ENCODE peak calls at places on chromosome 16, in ten cellular contexts. Q, O, I, Y, A, E, U, D, B and X are unnamed samples.

GRCh38 chr16:25413962-25414361 is 156.3 kb upstream of the ZKSCAN2 start:
- DNase-seq in U (no peak), E (no peak), O (no peak), Q (no peak), B (peak), A (no peak), I (no peak), D (no peak), Y (peak), X (no peak)

GRCh38 chr16:68367891-68368601 is 57.2 kb downstream of the PRMT7 start:
- DNase-seq in A (no peak), B (no peak), E (no peak), I (no peak), Y (no peak), U (no peak), D (no peak), O (no peak), Q (no peak), X (no peak)

GRCh38 chr16:17377360-17378324 is 93.1 kb downstream of the XYLT1 start:
- DNase-seq in I (no peak), B (peak), O (no peak), E (no peak), U (peak), Y (peak), Q (no peak), D (no peak), A (no peak), X (no peak)

GRCh38 chr16:65083181-65083845 is 38.5 kb downstream of the CDH11 start:
- DNase-seq in U (no peak), D (no peak), O (no peak), A (no peak), B (peak), Q (no peak), Y (peak), E (no peak), I (no peak), X (no peak)

GRCh38 chr16:20801278-20801677 is 5.0 kb downstream of the ERI2 start:
- DNase-seq in D (no peak), I (no peak), E (no peak), U (no peak), B (no peak), Q (no peak), O (no peak), A (no peak), Y (no peak), X (no peak)

GRCh38 chr16:27853101-27853500 is 210.4 kb downstream of the GSG1L start:
- DNase-seq in U (no peak), B (no peak), O (no peak), I (no peak), Y (no peak), A (no peak), Q (no peak), E (no peak), D (no peak), X (no peak)

GRCh38 chr16:71895679-71896385 is 501 bp downstream of the IST1 start:
- DNase-seq in Q (no peak), I (peak), Y (peak), E (no peak), O (no peak), U (peak), D (peak), B (peak), A (no peak), X (no peak)

GRCh38 chr16:25210758-25211157 is 6.0 kb upstream of the AQP8 start:
- DNase-seq in A (no peak), O (no peak), E (no peak), Y (no peak), D (no peak), U (peak), I (no peak), B (peak), Q (no peak), X (peak)

GRCh38 chr16:65961491-65962143 is 404.9 kb upstream of the CDH5 start:
- DNase-seq in D (no peak), A (no peak), Q (no peak), U (no peak), O (no peak), Y (peak), E (no peak), I (no peak), B (no peak), X (no peak)

GRCh38 chr16:72609933-72610332 is 438.0 kb upstream of the PMFBP1 start:
- DNase-seq in A (no peak), I (no peak), D (no peak), U (peak), Q (no peak), O (no peak), Y (no peak), E (no peak), B (no peak), X (no peak)

GRCh38 chr16:12504312-12504711 is 299.4 kb downstream of the CPPED1 start:
- DNase-seq in E (no peak), D (no peak), U (no peak), O (no peak), B (no peak), I (no peak), Y (no peak), Q (no peak), A (no peak), X (no peak)

GRCh38 chr16:49528564-49529150 is 155.1 kb downstream of the C16orf78 start:
- DNase-seq in Y (no peak), I (no peak), A (no peak), E (no peak), B (peak), D (peak), O (no peak), Q (no peak), U (no peak), X (no peak)

GRCh38 chr16:23060458-23061320 is 88.6 kb downstream of the USP31 start:
- DNase-seq in E (peak), A (peak), B (peak), D (peak), I (peak), U (peak), O (peak), Q (peak), Y (peak), X (peak)

GRCh38 chr16:11470676-11471415 is 115.9 kb downstream of the LITAF start:
- DNase-seq in Q (no peak), U (peak), Y (peak), O (no peak), I (no peak), B (peak), D (peak), E (no peak), A (no peak), X (no peak)

GRCh38 chr16:88974641-88975215 is 2.3 kb downstream of the CBFA2T3 start:
- DNase-seq in I (no peak), U (no peak), A (no peak), O (no peak), B (no peak), Q (no peak), E (no peak), D (no peak), Y (no peak), X (no peak)

GRCh38 chr16:49854227-49855203 is 1.4 kb downstream of the ZNF423 start:
- DNase-seq in A (no peak), U (no peak), D (peak), I (peak), O (no peak), E (no peak), Q (no peak), Y (no peak), B (peak), X (no peak)